ENCODE peak calls at places on chromosomes 7 and 10, in five cellular contexts. Y is heart left ventricle; V is breast epithelium; A is body of pancreas; M is CD8-positive, alpha-beta T cell. P is an unnamed sample.

GRCh38 chr10:31101123-31101522 is 69.5 kb upstream of the ZNF438 start:
- DNase-seq in Y (no peak), V (no peak), A (no peak), M (peak; percentile 39), P (peak; percentile 76)

GRCh38 chr7:128192497-128193142 is 48.5 kb upstream of the LEP start:
- DNase-seq in Y (no peak), V (peak; percentile 2), A (no peak), M (no peak), P (no peak)

GRCh38 chr7:43872401-43873165 is 3.3 kb upstream of the MRPS24 start:
- DNase-seq in Y (no peak), V (no peak), A (peak; percentile 25), M (no peak), P (no peak)

GRCh38 chr10:24894728-24895127 is 57.7 kb downstream of the PRTFDC1 start:
- DNase-seq in Y (no peak), V (no peak), A (no peak), M (no peak), P (no peak)

GRCh38 chr10:97518601-97519043 is 19.9 kb downstream of the UBTD1 start:
- DNase-seq in Y (no peak), V (no peak), A (no peak), M (no peak), P (no peak)

GRCh38 chr10:33661580-33662269 is 327.3 kb upstream of the NRP1 start:
- DNase-seq in Y (peak; percentile 88), V (peak; percentile 55), A (peak; percentile 33), M (no peak), P (peak; percentile 86)

GRCh38 chr10:79063661-79064490 is 4.9 kb upstream of the ZMIZ1 start:
- DNase-seq in Y (peak; percentile 28), V (no peak), A (peak; percentile 36), M (no peak), P (peak; percentile 35)

GRCh38 chr7:92761391-92762098 is 74.8 kb downstream of the CDK6 start:
- DNase-seq in Y (no peak), V (no peak), A (no peak), M (no peak), P (no peak)

GRCh38 chr7:104275900-104276299 is 52.5 kb upstream of the LHFPL3 start:
- DNase-seq in Y (no peak), V (no peak), A (no peak), M (no peak), P (no peak)

GRCh38 chr7:12596225-12596790 is 25.8 kb downstream of the SCIN start:
- DNase-seq in Y (no peak), V (no peak), A (no peak), M (no peak), P (no peak)

GRCh38 chr7:30225863-30226361 is 58.5 kb upstream of the ZNRF2 start:
- DNase-seq in Y (peak; percentile 75), V (peak; percentile 63), A (peak; percentile 85), M (no peak), P (peak; percentile 88)

GRCh38 chr10:4652111-4653010 is 173.6 kb upstream of the AKR1E2 start:
- DNase-seq in Y (no peak), V (no peak), A (no peak), M (no peak), P (no peak)

GRCh38 chr7:111855842-111856227 is 293.5 kb upstream of the IMMP2L start:
- DNase-seq in Y (no peak), V (no peak), A (peak; percentile 19), M (no peak), P (no peak)

GRCh38 chr10:115654961-115655360 is 561.8 kb downstream of the ATRNL1 start:
- DNase-seq in Y (no peak), V (no peak), A (no peak), M (no peak), P (no peak)

GRCh38 chr10:100349087-100349486 is 2.1 kb downstream of the SCD start:
- DNase-seq in Y (no peak), V (no peak), A (no peak), M (no peak), P (no peak)

GRCh38 chr10:10847313-10847712 is 170.4 kb upstream of the CELF2 start:
- DNase-seq in Y (no peak), V (no peak), A (no peak), M (no peak), P (no peak)

GRCh38 chr10:7890802-7891201 is 72.5 kb downstream of the TAF3 start:
- DNase-seq in Y (no peak), V (no peak), A (no peak), M (no peak), P (no peak)

GRCh38 chr7:44292876-44293560 is 32.4 kb downstream of the CAMK2B start:
- DNase-seq in Y (peak; percentile 25), V (peak; percentile 48), A (peak; percentile 3), M (no peak), P (peak; percentile 48)

GRCh38 chr10:26334232-26334931 is 103.8 kb upstream of the APBB1IP start:
- DNase-seq in Y (no peak), V (no peak), A (no peak), M (no peak), P (no peak)

GRCh38 chr7:41385996-41386395 is 316.9 kb downstream of the INHBA start:
- DNase-seq in Y (no peak), V (no peak), A (no peak), M (no peak), P (no peak)

GRCh38 chr7:87448427-87448826 is 27.1 kb downstream of the ABCB4 start:
- DNase-seq in Y (no peak), V (no peak), A (peak; percentile 17), M (no peak), P (no peak)

GRCh38 chr7:73986158-73986631 is 41.8 kb upstream of the ELN start:
- DNase-seq in Y (peak; percentile 80), V (no peak), A (no peak), M (no peak), P (peak; percentile 66)

GRCh38 chr10:87546971-87547413 is 42.3 kb downstream of the MINPP1 start:
- DNase-seq in Y (no peak), V (no peak), A (no peak), M (no peak), P (peak; percentile 72)

GRCh38 chr10:87546221-87546620 is 41.5 kb downstream of the MINPP1 start:
- DNase-seq in Y (no peak), V (no peak), A (no peak), M (no peak), P (no peak)

GRCh38 chr10:87544750-87545149 is 40.1 kb downstream of the MINPP1 start:
- DNase-seq in Y (no peak), V (no peak), A (no peak), M (no peak), P (no peak)

GRCh38 chr10:87547734-87548311 is 43.1 kb downstream of the MINPP1 start:
- DNase-seq in Y (no peak), V (no peak), A (no peak), M (no peak), P (no peak)

DNA sequence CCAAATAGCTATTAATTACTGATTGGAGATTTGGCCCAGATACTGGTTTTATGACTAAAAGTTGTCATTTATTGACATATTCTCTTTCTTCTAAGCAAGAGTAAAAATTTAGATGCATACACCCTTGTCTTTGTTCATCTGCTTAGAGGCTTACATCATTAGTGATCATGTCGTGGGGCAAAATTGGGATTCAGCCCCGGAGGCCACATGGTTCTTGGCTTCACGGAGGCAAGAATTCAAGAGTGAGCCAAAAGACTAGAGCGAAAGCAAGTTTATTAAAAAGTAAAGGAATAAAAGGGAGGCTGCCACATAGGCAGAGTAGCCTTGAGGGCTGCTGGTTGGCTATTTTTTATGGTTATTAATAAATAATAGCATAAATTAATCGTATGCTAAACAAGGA is 41.1 kb downstream of the MINPP1 start:
- DNase-seq in Y (no peak), V (no peak), A (no peak), M (no peak), P (no peak)
- H3K4me1 ChIP-seq in Y (no peaks in the 10 kb centered on the region), V (no peaks in the 10 kb centered on the region), A (peaks cover 12% of the 10 kb centered on the region), M (peaks cover 10% of the 10 kb centered on the region), P (no peaks in the 10 kb centered on the region)

GRCh38 chr7:138374119-138374693 is 85.9 kb upstream of the TRIM24 start:
- DNase-seq in Y (no peak), V (no peak), A (no peak), M (no peak), P (no peak)

GRCh38 chr7:138370956-138371355 is 89.1 kb upstream of the TRIM24 start:
- DNase-seq in Y (no peak), V (no peak), A (no peak), M (no peak), P (no peak)

DNA sequence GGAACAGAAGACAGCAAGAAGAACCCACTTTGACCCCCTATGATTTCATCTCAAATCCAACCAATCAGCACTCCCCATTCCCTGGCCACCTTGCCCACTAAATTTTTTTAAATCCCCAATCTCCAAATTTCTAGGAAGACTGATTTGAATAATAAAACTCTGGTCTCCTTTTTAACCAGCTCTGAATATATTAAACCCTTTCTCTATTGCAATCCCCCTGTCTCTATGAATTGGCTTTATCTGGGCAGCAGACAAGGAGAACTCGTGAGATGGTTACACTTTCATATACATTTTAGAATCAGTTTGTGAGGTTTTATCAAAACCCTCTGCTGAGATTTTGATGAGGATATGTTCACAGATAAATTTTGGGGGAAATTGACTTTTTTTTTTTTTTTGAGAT is 90.3 kb upstream of the TRIM24 start:
- DNase-seq in Y (no peak), V (no peak), A (no peak), M (no peak), P (no peak)
- H3K9me3 ChIP-seq in Y (no peaks in the 10 kb centered on the region), V (peaks cover 43% of the 10 kb centered on the region), A (no peaks in the 10 kb centered on the region), M (peaks cover 4% of the 10 kb centered on the region), P (peaks cover 13% of the 10 kb centered on the region)

GRCh38 chr10:122310311-122311050 is 39.4 kb downstream of the BTBD16 start:
- DNase-seq in Y (no peak), V (no peak), A (peak; percentile 76), M (no peak), P (peak; percentile 75)

GRCh38 chr10:122306744-122307143 is 35.6 kb downstream of the BTBD16 start:
- DNase-seq in Y (no peak), V (no peak), A (no peak), M (no peak), P (no peak)

GRCh38 chr10:122306282-122306681 is 35.2 kb downstream of the BTBD16 start:
- DNase-seq in Y (no peak), V (no peak), A (no peak), M (no peak), P (no peak)

GRCh38 chr10:122308487-122309141 is 37.5 kb downstream of the BTBD16 start:
- DNase-seq in Y (no peak), V (no peak), A (no peak), M (no peak), P (no peak)

GRCh38 chr10:122307669-122308486 is 36.8 kb downstream of the BTBD16 start:
- DNase-seq in Y (peak; percentile 78), V (no peak), A (peak; percentile 87), M (no peak), P (peak; percentile 92)
- H3K4me3 ChIP-seq in Y (peak overlapping the region; percentile 2), V (no peak overlapping the region), A (no peak overlapping the region), M (no peak overlapping the region), P (no peak overlapping the region)

GRCh38 chr10:71711052-71711623 is 8.4 kb downstream of the C10orf105 start:
- DNase-seq in Y (no peak), V (no peak), A (no peak), M (no peak), P (no peak)
- H3K4me1 ChIP-seq in Y (peaks cover 40% of the 10 kb centered on the region), V (peaks cover 20% of the 10 kb centered on the region), A (peaks cover 17% of the 10 kb centered on the region), M (peaks cover 59% of the 10 kb centered on the region), P (peaks cover 11% of the 10 kb centered on the region)

GRCh38 chr7:157767466-157767865 is 430.7 kb downstream of the DNAJB6 start:
- DNase-seq in Y (no peak), V (no peak), A (no peak), M (no peak), P (no peak)
- H3K9me3 ChIP-seq in Y (no peaks in the 10 kb centered on the region), V (peaks cover 42% of the 10 kb centered on the region), A (no peaks in the 10 kb centered on the region), M (no peaks in the 10 kb centered on the region), P (peaks cover 2% of the 10 kb centered on the region)

GRCh38 chr10:125159486-125159931 is 854 bp downstream of the CTBP2 start:
- DNase-seq in Y (no peak), V (peak; percentile 50), A (peak; percentile 40), M (no peak), P (peak; percentile 75)
- H3K4me3 ChIP-seq in Y (peak overlapping the region; percentile 91), V (peak overlapping the region; percentile 91), A (peak overlapping the region; percentile 77), M (no peak overlapping the region), P (peak overlapping the region; percentile 61)

P was measured in kidney.